ENCODE peak calls at places on chromosomes 5 and 9, in nine cellular contexts. S is effector memory CD4-positive, alpha-beta T cell; Z is right atrium auricular region; L is heart right ventricle; P is bronchial epithelial cell; G is GM12878; K is PC-3; A is heart left ventricle; H is hepatocyte. X is an unnamed sample.

GRCh38 chr9:101527066-101527465 is 6.6 kb upstream of the RNF20 start:
- DNase-seq in H (no peak), G (no peak), A (no peak), S (no peak), Z (no peak), K (peak; percentile 21), L (no peak), P (peak; percentile 84), X (no peak)

GRCh38 chr9:91599564-91599963 is 175.9 kb upstream of the NFIL3 start:
- DNase-seq in L (no peak), K (no peak), H (no peak), G (no peak), S (no peak), A (no peak), P (no peak), Z (no peak), X (no peak)

GRCh38 chr9:130193119-130193518 is 20.9 kb downstream of the NCS1 start:
- DNase-seq in G (no peak), Z (no peak), P (no peak), L (no peak), H (no peak), A (no peak), K (no peak), S (no peak), X (no peak)

GRCh38 chr5:122291000-122291592 is 20.9 kb upstream of the SNCAIP start:
- DNase-seq in P (peak; percentile 26), A (no peak), H (peak; percentile 26), S (no peak), G (no peak), Z (no peak), K (no peak), L (no peak), X (no peak)

GRCh38 chr5:17248999-17249634 is 31.7 kb downstream of the BASP1 start:
- DNase-seq in L (no peak), P (peak; percentile 98), K (peak; percentile 100), A (no peak), H (peak; percentile 60), G (no peak), S (no peak), Z (peak; percentile 75), X (no peak)

GRCh38 chr5:149785341-149785740 is 55.2 kb downstream of the PPARGC1B start:
- DNase-seq in S (no peak), P (no peak), K (no peak), Z (no peak), A (no peak), H (no peak), G (no peak), L (no peak), X (no peak)

GRCh38 chr5:105899726-105900125 is 1771.0 kb downstream of the EFNA5 start:
- DNase-seq in S (no peak), A (no peak), L (no peak), P (no peak), K (no peak), G (no peak), Z (no peak), H (no peak), X (no peak)

GRCh38 chr5:77167695-77168111 is 42.8 kb upstream of the PDE8B start:
- DNase-seq in S (no peak), P (peak; percentile 37), L (no peak), K (peak; percentile 74), Z (no peak), H (no peak), A (peak; percentile 20), G (no peak), X (no peak)

GRCh38 chr5:102048940-102049339 is 247.1 kb downstream of the SLCO4C1 start:
- DNase-seq in L (no peak), P (no peak), Z (no peak), A (no peak), S (no peak), K (no peak), G (no peak), H (no peak), X (no peak)

GRCh38 chr5:178223828-178224335 is 8.7 kb downstream of the PHYKPL start:
- DNase-seq in L (no peak), S (no peak), A (no peak), P (no peak), K (no peak), G (no peak), Z (no peak), H (no peak), X (no peak)

GRCh38 chr5:135993894-135994514 is 34.8 kb upstream of the TGFBI start:
- DNase-seq in S (no peak), K (peak; percentile 25), H (peak; percentile 45), Z (no peak), L (no peak), G (no peak), P (peak; percentile 47), A (no peak), X (no peak)

GRCh38 chr9:124885551-124885950 is 23.6 kb downstream of the ARPC5L start:
- DNase-seq in A (no peak), P (no peak), L (no peak), Z (no peak), H (no peak), G (no peak), S (no peak), K (no peak), X (no peak)

GRCh38 chr5:56669534-56670483 is 145.5 kb upstream of the MAP3K1 start:
- DNase-seq in S (no peak), K (peak; percentile 53), H (peak; percentile 29), A (peak; percentile 52), L (no peak), G (peak; percentile 98), P (peak; percentile 24), Z (peak; percentile 79), X (peak; percentile 77)

GRCh38 chr9:5773324-5773999 is 59.5 kb downstream of the ERMP1 start:
- DNase-seq in Z (no peak), P (no peak), G (no peak), L (no peak), A (no peak), S (no peak), K (no peak), H (no peak), X (no peak)

GRCh38 chr5:63131618-63132285 is 553.1 kb downstream of the LRRC70 start:
- DNase-seq in L (no peak), Z (no peak), K (peak; percentile 86), P (peak; percentile 95), A (no peak), H (peak; percentile 18), S (no peak), G (no peak), X (no peak)

GRCh38 chr5:131981516-131981915 is 29.9 kb downstream of the ACSL6 start:
- DNase-seq in H (no peak), P (peak; percentile 55), A (no peak), G (no peak), K (no peak), L (no peak), Z (no peak), S (no peak), X (no peak)

GRCh38 chr9:79619930-79620329 is 48.2 kb downstream of the TLE4 start:
- DNase-seq in H (no peak), P (peak; percentile 23), S (no peak), K (peak; percentile 33), A (no peak), Z (no peak), G (no peak), L (no peak), X (no peak)

GRCh38 chr9:38355526-38356120 is 36.9 kb upstream of the ALDH1B1 start:
- DNase-seq in G (no peak), P (no peak), K (no peak), H (no peak), Z (no peak), S (no peak), L (no peak), A (no peak), X (no peak)

GRCh38 chr9:92808726-92809451 is 44.3 kb upstream of the BICD2 start:
- DNase-seq in Z (no peak), H (peak; percentile 91), A (peak; percentile 62), L (peak; percentile 70), P (peak; percentile 48), K (peak; percentile 62), G (no peak), S (peak; percentile 19), X (peak; percentile 61)
- H3K4me3 ChIP-seq in Z (no peak overlapping the region), H (no peak overlapping the region), A (no peak overlapping the region), L (peak overlapping the region; percentile 30), P (peak overlapping the region; percentile 20), K (peak overlapping the region; percentile 58), G (no peak overlapping the region), S (peak overlapping the region; percentile 69), X (peak overlapping the region; percentile 8)

GRCh38 chr9:137298401-137298982 is 3.6 kb downstream of the NRARP start:
- DNase-seq in Z (peak; percentile 73), G (no peak), S (no peak), K (no peak), A (peak; percentile 70), L (peak; percentile 55), P (no peak), H (no peak), X (no peak)
- H3K27me3 ChIP-seq in Z (peaks cover 9% of the 10 kb centered on the region), G (no peaks in the 10 kb centered on the region), S (peaks cover 48% of the 10 kb centered on the region), K (no peaks in the 10 kb centered on the region), A (peaks cover 11% of the 10 kb centered on the region), L (peaks cover 16% of the 10 kb centered on the region), P (no peaks in the 10 kb centered on the region), H (no peaks in the 10 kb centered on the region), X (no peaks in the 10 kb centered on the region)

DNA sequence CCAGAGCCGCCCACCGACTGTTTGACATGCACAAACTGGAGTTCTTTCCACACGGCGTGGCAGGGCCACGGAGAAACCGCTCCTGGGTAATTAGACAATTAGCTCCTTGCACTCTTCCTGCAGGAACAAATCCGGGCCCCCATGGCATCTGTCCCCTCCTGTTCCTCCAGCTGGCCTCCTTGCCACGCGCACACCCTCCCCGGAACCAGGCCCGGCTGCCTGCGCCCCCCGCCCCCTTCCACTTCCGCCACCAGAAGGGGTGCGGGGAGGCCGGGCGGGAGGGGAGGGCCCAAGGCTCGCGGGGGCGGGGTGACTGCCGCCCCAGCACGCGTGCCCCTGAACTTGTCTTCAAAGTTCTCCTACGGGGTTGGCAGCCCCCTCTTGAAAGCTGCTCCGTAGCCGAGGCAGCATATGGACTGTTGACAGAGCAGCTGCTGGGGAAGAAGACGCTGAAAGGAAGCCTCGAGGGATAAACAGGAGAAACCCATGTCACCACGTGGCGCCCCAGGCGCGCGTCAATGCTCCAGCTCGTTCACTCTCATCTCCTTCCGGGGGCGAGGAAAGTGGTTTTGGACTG is 74.4 kb downstream of the SEC61B start:
- DNase-seq in H (no peak), G (no peak), K (no peak), A (peak; percentile 34), P (no peak), L (peak; percentile 40), S (no peak), Z (no peak), X (peak; percentile 63)
- H3K4me3 ChIP-seq in H (no peak overlapping the region), G (no peak overlapping the region), K (no peak overlapping the region), A (no peak overlapping the region), P (no peak overlapping the region), L (peak overlapping the region; percentile 34), S (peak overlapping the region; percentile 27), Z (no peak overlapping the region), X (no peak overlapping the region)

DNA sequence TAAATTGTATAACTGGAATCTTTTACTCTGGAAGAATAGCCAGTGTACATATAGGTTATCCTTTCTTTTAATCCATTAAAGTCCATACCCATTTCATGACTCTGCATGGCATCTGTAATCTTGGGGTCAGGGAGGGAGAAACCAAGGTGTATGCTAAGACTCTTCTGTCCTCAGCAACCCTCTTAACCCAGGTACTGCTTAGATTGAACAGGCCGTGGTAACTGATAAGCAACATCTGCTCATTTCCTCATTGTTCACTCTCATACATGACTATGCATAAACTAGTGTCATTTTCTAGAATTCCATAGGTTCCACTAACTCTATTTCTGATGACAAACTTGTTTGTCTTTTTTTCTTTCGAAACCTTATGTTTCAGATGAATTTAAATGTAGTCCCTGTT is 69.3 kb upstream of the IFNE start:
- DNase-seq in Z (no peak), P (no peak), L (no peak), G (no peak), K (no peak), H (no peak), S (no peak), A (no peak), X (no peak)
- H3K27me3 ChIP-seq in Z (no peaks in the 10 kb centered on the region), P (no peaks in the 10 kb centered on the region), L (peaks cover 40% of the 10 kb centered on the region), G (no peaks in the 10 kb centered on the region), K (no peaks in the 10 kb centered on the region), H (no peaks in the 10 kb centered on the region), S (peaks cover 16% of the 10 kb centered on the region), A (peaks cover 31% of the 10 kb centered on the region), X (no peaks in the 10 kb centered on the region)

X was measured in GM06990.